ENCODE peak calls at places on chromosomes 11 and 22, in five cellular contexts. N, L, K, U and F are unnamed samples.

GRCh38 chr11:2590951-2591754 is 108.6 kb downstream of the KCNQ1OT1 start:
- DNase-seq in K (no peak), U (no peak), N (no peak), L (no peak), F (peak)

GRCh38 chr11:70142171-70142875 is 60.8 kb upstream of the FADD start:
- DNase-seq in K (no peak), U (no peak), L (no peak), N (no peak), F (no peak)

GRCh38 chr11:115990004-115990447 is 485.8 kb upstream of the CADM1 start:
- DNase-seq in L (no peak), U (no peak), K (no peak), N (no peak), F (no peak)

GRCh38 chr22:33920927-33921575 is 775 bp upstream of the LARGE1 start:
- DNase-seq in L (peak), K (peak), N (peak), U (peak), F (peak)

GRCh38 chr11:77175869-77176539 is 48.0 kb downstream of the MYO7A start:
- DNase-seq in L (no peak), K (no peak), N (no peak), U (no peak), F (no peak)

GRCh38 chr22:35746248-35746647 is 28.6 kb downstream of the APOL5 start:
- DNase-seq in N (no peak), L (no peak), U (no peak), K (no peak), F (no peak)

GRCh38 chr11:105929381-105929955 is 92.6 kb downstream of the MSANTD4 start:
- DNase-seq in K (no peak), U (no peak), L (no peak), N (no peak), F (no peak)

GRCh38 chr22:38338772-38339379 is 21.6 kb upstream of the CSNK1E start:
- DNase-seq in K (no peak), U (no peak), L (no peak), N (no peak), F (no peak)

GRCh38 chr11:131671764-131672163 is 301.3 kb downstream of the NTM start:
- DNase-seq in L (no peak), N (no peak), U (no peak), K (no peak), F (no peak)

GRCh38 chr11:78050964-78051831 is 12.5 kb upstream of the THRSP start:
- DNase-seq in K (no peak), U (peak), L (peak), N (peak), F (no peak)

GRCh38 chr11:16792426-16792825 is 54.0 kb downstream of the C11orf58 start:
- DNase-seq in L (peak), N (no peak), K (no peak), U (no peak), F (no peak)

GRCh38 chr11:2463766-2464277 is 19.0 kb downstream of the KCNQ1 start:
- DNase-seq in N (no peak), U (no peak), L (no peak), K (no peak), F (no peak)

GRCh38 chr11:108122166-108122628 is 830 bp downstream of the ACAT1 start:
- DNase-seq in U (no peak), N (no peak), K (no peak), L (peak), F (no peak)

GRCh38 chr11:104946907-104947306 is 21.5 kb downstream of the CASP4 start:
- DNase-seq in N (no peak), L (peak), K (no peak), U (no peak), F (no peak)

GRCh38 chr11:61579398-61580291 is 1.2 kb downstream of the SYT7 start:
- DNase-seq in N (no peak), K (no peak), L (no peak), U (no peak), F (no peak)

GRCh38 chr11:107769189-107769588 is 57.3 kb upstream of the SLN start:
- DNase-seq in U (no peak), K (no peak), N (peak), L (peak), F (no peak)

GRCh38 chr22:45838257-45838891 is 138.6 kb downstream of the WNT7B start:
- DNase-seq in U (no peak), K (no peak), N (no peak), L (no peak), F (no peak)

GRCh38 chr11:64448599-64449380 is 89.8 kb downstream of the RPS6KA4 start:
- DNase-seq in L (peak), N (no peak), U (peak), K (no peak), F (no peak)

GRCh38 chr11:64445651-64446050 is 86.7 kb downstream of the RPS6KA4 start:
- DNase-seq in K (no peak), U (no peak), N (no peak), L (no peak), F (no peak)

GRCh38 chr11:64450168-64450560 is 91.2 kb downstream of the RPS6KA4 start:
- DNase-seq in L (no peak), U (no peak), K (no peak), N (no peak), F (no peak)

GRCh38 chr11:64449381-64450167 is 90.6 kb downstream of the RPS6KA4 start:
- DNase-seq in N (no peak), U (no peak), L (peak), K (peak), F (no peak)

GRCh38 chr11:64447717-64448598 is 89.0 kb downstream of the RPS6KA4 start:
- DNase-seq in U (no peak), L (no peak), N (no peak), K (no peak), F (no peak)
- H3K4me3 ChIP-seq in U (peak), L (no peak), N (no peak), K (no peak), F (no peak)

GRCh38 chr11:72238492-72239295 is 5.3 kb downstream of the PHOX2A start:
- DNase-seq in U (no peak), L (no peak), N (no peak), K (no peak), F (no peak)
- TF ChIP-seq CTCF in U (no peak), L (no peak), N (no peak), K (no peak), F (no peak)

GRCh38 chr22:40679249-40679963 is at the start of gene MCHR1:
- DNase-seq in L (no peak), K (no peak), N (no peak), U (no peak), F (no peak)
- H3K4me3 ChIP-seq in L (peak), K (peak), N (peak), U (peak), F (peak)

GRCh38 chr22:44828193-44828592 is 75.8 kb downstream of the ARHGAP8 start:
- DNase-seq in K (no peak), L (no peak), U (no peak), N (no peak), F (no peak)
- TF ChIP-seq CTCF in K (peak), L (peak), U (peak), N (peak), F (peak)

DNA sequence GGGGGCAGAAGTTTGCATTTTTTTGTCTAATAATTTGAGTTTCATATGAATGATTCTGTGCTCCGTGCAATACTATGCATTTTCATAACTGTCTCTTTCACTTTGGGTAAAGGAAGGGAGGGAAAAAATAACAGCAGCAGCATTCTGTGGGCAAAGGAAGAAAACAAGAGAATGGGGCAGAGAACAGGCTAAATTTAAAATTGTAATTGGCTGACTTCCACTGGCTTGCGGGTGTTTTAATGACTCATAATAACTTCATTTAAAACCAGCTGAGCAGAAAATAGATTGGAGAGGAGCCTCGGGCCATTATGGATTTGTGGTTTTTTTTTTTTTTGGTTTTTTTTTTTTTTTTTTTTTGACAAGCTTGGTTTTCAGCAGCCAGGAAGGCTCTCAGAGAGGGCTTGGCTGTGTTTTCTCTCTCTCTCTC is 107.4 kb downstream of the ZBTB16 start:
- DNase-seq in U (peak), K (peak), L (peak), N (peak), F (peak)
- H3K4me3 ChIP-seq in U (no peak), K (no peak), L (no peak), N (no peak), F (no peak)

GRCh38 chr11:22778642-22779041 is 51.0 kb downstream of the SVIP start:
- DNase-seq in U (no peak), N (no peak), L (no peak), K (no peak), F (no peak)
- TF ChIP-seq CTCF in U (no peak), N (no peak), L (no peak), K (no peak), F (no peak)

GRCh38 chr22:21688341-21688705 is 22.5 kb downstream of the PPIL2 start:
- DNase-seq in K (no peak), N (no peak), U (no peak), L (no peak), F (no peak)
- H3K4me3 ChIP-seq in K (no peak), N (no peak), U (no peak), L (no peak), F (no peak)

GRCh38 chr11:101453682-101454081 is 130.1 kb downstream of the TRPC6 start:
- DNase-seq in N (no peak), U (no peak), K (no peak), L (peak), F (no peak)

GRCh38 chr11:101458161-101458560 is 125.6 kb downstream of the TRPC6 start:
- DNase-seq in U (no peak), K (no peak), N (no peak), L (peak), F (no peak)

GRCh38 chr11:101459020-101459419 is 124.8 kb downstream of the TRPC6 start:
- DNase-seq in K (no peak), N (no peak), U (no peak), L (no peak), F (no peak)

DNA sequence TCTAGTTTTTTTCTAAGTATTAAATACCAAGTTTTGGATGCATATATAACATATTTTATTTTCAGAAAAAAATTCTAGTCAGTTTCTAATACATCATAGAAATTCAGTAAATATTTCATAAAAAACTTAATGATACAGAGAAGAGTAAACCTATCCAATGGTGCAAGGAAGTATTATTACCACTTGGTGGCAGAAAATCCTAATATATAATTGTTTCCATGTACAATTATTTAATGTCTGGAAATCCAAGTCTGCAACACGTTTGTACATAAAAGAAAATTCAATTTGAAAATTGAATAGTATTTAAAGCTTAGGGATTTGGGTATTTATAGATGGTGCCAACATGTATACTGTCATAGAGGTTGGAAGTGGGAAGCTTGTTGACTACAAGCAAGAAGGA is 127.0 kb downstream of the TRPC6 start:
- DNase-seq in U (no peak), K (no peak), N (no peak), L (peak), F (no peak)
- TF ChIP-seq CTCF in U (peak), K (no peak), N (no peak), L (peak), F (peak)